ENCODE peak calls at places on chromosomes 5 and 9, in six cellular contexts. One of them, this sample, is unnamed.

GRCh38 chr5:129078247-129078646 is 16.3 kb upstream of the ISOC1 start:
- DNase-seq in bronchial epithelial cell: no peak
- DNase-seq in Peyer's patch: no peak
- DNase-seq in dorsolateral prefrontal cortex: no peak
- DNase-seq in fibroblast of lung: no peak
- DNase-seq in cardiac muscle cell: no peak
- DNase-seq in this sample: no peak

GRCh38 chr5:131814990-131815389 is 18.2 kb upstream of the FNIP1 start:
- DNase-seq in dorsolateral prefrontal cortex: no peak
- DNase-seq in bronchial epithelial cell: peak
- DNase-seq in fibroblast of lung: peak
- DNase-seq in Peyer's patch: no peak
- DNase-seq in cardiac muscle cell: peak
- DNase-seq in this sample: no peak

GRCh38 chr9:110206388-110206787 is 1.6 kb downstream of the C9orf152 start:
- DNase-seq in Peyer's patch: no peak
- DNase-seq in bronchial epithelial cell: no peak
- DNase-seq in dorsolateral prefrontal cortex: no peak
- DNase-seq in fibroblast of lung: no peak
- DNase-seq in cardiac muscle cell: no peak
- DNase-seq in this sample: no peak

GRCh38 chr9:130239741-130240241 is 25.8 kb upstream of the HMCN2 start:
- DNase-seq in bronchial epithelial cell: no peak
- DNase-seq in cardiac muscle cell: no peak
- DNase-seq in dorsolateral prefrontal cortex: no peak
- DNase-seq in fibroblast of lung: peak
- DNase-seq in Peyer's patch: no peak
- DNase-seq in this sample: no peak

GRCh38 chr5:163504091-163504931 is 1.1 kb upstream of the MAT2B start:
- DNase-seq in fibroblast of lung: peak
- DNase-seq in dorsolateral prefrontal cortex: peak
- DNase-seq in Peyer's patch: peak
- DNase-seq in cardiac muscle cell: peak
- DNase-seq in bronchial epithelial cell: peak
- DNase-seq in this sample: no peak

GRCh38 chr5:101103874-101104273 is 200.8 kb upstream of the ST8SIA4 start:
- DNase-seq in cardiac muscle cell: no peak
- DNase-seq in bronchial epithelial cell: no peak
- DNase-seq in dorsolateral prefrontal cortex: no peak
- DNase-seq in Peyer's patch: no peak
- DNase-seq in fibroblast of lung: no peak
- DNase-seq in this sample: no peak

GRCh38 chr5:171367424-171368370 is 20.0 kb upstream of the NPM1 start:
- DNase-seq in bronchial epithelial cell: no peak
- DNase-seq in fibroblast of lung: peak
- DNase-seq in Peyer's patch: no peak
- DNase-seq in cardiac muscle cell: peak
- DNase-seq in dorsolateral prefrontal cortex: no peak
- DNase-seq in this sample: no peak

GRCh38 chr5:54630738-54631369 is 113.3 kb downstream of the SNX18 start:
- DNase-seq in cardiac muscle cell: peak
- DNase-seq in bronchial epithelial cell: no peak
- DNase-seq in dorsolateral prefrontal cortex: no peak
- DNase-seq in Peyer's patch: no peak
- DNase-seq in fibroblast of lung: peak
- DNase-seq in this sample: no peak

DNA sequence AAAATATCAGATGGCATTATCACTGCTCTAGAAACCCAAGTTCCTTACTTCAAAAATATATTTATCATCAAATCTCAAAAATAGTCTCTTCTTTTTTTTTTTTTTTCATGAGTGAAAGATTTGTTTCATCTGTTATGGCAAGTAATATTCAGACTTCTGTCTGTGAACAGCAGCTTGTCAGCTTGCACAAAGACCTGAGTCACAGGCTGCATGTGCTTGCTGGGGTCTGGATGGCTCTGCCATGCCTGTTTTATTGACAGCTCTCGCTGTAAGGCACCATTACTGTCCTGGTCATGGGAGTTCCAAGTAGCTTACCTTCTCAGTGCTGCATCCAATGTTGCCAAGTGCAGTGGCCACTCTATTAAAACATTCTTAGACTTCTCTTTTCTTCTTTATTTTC is 456.4 kb downstream of the GADD45G start:
- DNase-seq in Peyer's patch: no peak
- DNase-seq in bronchial epithelial cell: no peak
- DNase-seq in fibroblast of lung: no peak
- DNase-seq in cardiac muscle cell: no peak
- DNase-seq in dorsolateral prefrontal cortex: no peak
- DNase-seq in this sample: peak
- TF ChIP-seq CTCF in Peyer's patch: no peak
- TF ChIP-seq CTCF in bronchial epithelial cell: no peak
- TF ChIP-seq CTCF in fibroblast of lung: no peak
- TF ChIP-seq CTCF in cardiac muscle cell: no peak
- TF ChIP-seq CTCF in dorsolateral prefrontal cortex: no peak
- TF ChIP-seq CTCF in this sample: no peak

GRCh38 chr5:174464504-174465165 is 259.7 kb upstream of the MSX2 start:
- DNase-seq in bronchial epithelial cell: no peak
- DNase-seq in cardiac muscle cell: no peak
- DNase-seq in dorsolateral prefrontal cortex: no peak
- DNase-seq in fibroblast of lung: no peak
- DNase-seq in Peyer's patch: no peak
- DNase-seq in this sample: no peak
- TF ChIP-seq CTCF in bronchial epithelial cell: no peak
- TF ChIP-seq CTCF in cardiac muscle cell: peak
- TF ChIP-seq CTCF in dorsolateral prefrontal cortex: no peak
- TF ChIP-seq CTCF in fibroblast of lung: peak
- TF ChIP-seq CTCF in Peyer's patch: no peak
- TF ChIP-seq CTCF in this sample: peak

GRCh38 chr5:38675443-38675842 is 119.0 kb upstream of the LIFR start:
- DNase-seq in Peyer's patch: no peak
- DNase-seq in cardiac muscle cell: no peak
- DNase-seq in fibroblast of lung: no peak
- DNase-seq in dorsolateral prefrontal cortex: no peak
- DNase-seq in bronchial epithelial cell: no peak
- DNase-seq in this sample: no peak

GRCh38 chr5:38672059-38672791 is 115.8 kb upstream of the LIFR start:
- DNase-seq in cardiac muscle cell: peak
- DNase-seq in fibroblast of lung: peak
- DNase-seq in bronchial epithelial cell: peak
- DNase-seq in Peyer's patch: no peak
- DNase-seq in dorsolateral prefrontal cortex: no peak
- DNase-seq in this sample: no peak

GRCh38 chr5:38670878-38671277 is 114.4 kb upstream of the LIFR start:
- DNase-seq in cardiac muscle cell: peak
- DNase-seq in Peyer's patch: no peak
- DNase-seq in bronchial epithelial cell: peak
- DNase-seq in fibroblast of lung: peak
- DNase-seq in dorsolateral prefrontal cortex: peak
- DNase-seq in this sample: peak

GRCh38 chr5:38670066-38670465 is 113.6 kb upstream of the LIFR start:
- DNase-seq in Peyer's patch: no peak
- DNase-seq in cardiac muscle cell: no peak
- DNase-seq in dorsolateral prefrontal cortex: no peak
- DNase-seq in fibroblast of lung: no peak
- DNase-seq in bronchial epithelial cell: no peak
- DNase-seq in this sample: no peak

DNA sequence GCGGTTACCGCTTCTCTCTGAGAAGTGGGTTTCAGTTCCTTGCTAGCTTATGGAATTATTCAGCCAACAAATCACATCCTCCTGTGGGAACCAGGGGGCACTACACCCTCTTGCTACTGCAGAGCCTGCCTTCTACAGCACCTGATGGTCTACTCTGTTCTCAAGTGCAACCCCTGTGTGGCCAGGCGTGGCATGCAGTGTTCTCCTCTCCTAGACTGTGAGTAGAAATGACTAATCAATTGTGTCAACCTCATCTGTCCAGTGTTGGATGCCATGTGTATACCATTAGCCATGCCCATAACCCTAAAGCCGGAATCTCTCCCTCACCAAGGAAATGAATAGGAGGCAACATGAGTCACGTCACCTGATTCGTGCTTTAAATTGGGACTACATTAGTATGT is 117.2 kb upstream of the LIFR start:
- DNase-seq in dorsolateral prefrontal cortex: no peak
- DNase-seq in cardiac muscle cell: no peak
- DNase-seq in Peyer's patch: no peak
- DNase-seq in bronchial epithelial cell: peak
- DNase-seq in fibroblast of lung: no peak
- DNase-seq in this sample: peak
- TF ChIP-seq CTCF in dorsolateral prefrontal cortex: no peak
- TF ChIP-seq CTCF in cardiac muscle cell: peak
- TF ChIP-seq CTCF in Peyer's patch: no peak
- TF ChIP-seq CTCF in bronchial epithelial cell: no peak
- TF ChIP-seq CTCF in fibroblast of lung: no peak
- TF ChIP-seq CTCF in this sample: no peak

DNA sequence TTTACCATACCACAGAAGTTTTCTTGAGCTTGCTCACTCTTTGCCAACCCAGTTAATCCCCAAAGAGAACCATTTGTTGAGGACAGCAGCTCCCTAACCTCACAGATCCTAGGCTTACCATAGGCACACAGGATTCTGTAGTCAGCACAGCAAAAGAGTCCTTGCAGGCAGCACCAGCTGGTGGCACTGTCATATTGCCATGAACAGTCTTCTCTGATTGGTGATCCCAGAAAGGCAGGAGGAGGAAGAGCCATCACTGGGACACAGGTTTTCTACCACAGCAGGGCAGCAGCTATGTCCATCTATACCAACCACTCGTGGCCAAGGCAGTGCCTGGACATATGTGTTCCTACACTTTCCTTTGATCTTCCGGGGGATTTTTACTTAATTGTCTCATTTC is 297.1 kb upstream of the CD180 start:
- DNase-seq in bronchial epithelial cell: peak
- DNase-seq in dorsolateral prefrontal cortex: peak
- DNase-seq in cardiac muscle cell: peak
- DNase-seq in Peyer's patch: peak
- DNase-seq in fibroblast of lung: peak
- DNase-seq in this sample: no peak
- TF ChIP-seq CTCF in bronchial epithelial cell: peak
- TF ChIP-seq CTCF in dorsolateral prefrontal cortex: peak
- TF ChIP-seq CTCF in cardiac muscle cell: peak
- TF ChIP-seq CTCF in Peyer's patch: no peak
- TF ChIP-seq CTCF in fibroblast of lung: peak
- TF ChIP-seq CTCF in this sample: peak

DNA sequence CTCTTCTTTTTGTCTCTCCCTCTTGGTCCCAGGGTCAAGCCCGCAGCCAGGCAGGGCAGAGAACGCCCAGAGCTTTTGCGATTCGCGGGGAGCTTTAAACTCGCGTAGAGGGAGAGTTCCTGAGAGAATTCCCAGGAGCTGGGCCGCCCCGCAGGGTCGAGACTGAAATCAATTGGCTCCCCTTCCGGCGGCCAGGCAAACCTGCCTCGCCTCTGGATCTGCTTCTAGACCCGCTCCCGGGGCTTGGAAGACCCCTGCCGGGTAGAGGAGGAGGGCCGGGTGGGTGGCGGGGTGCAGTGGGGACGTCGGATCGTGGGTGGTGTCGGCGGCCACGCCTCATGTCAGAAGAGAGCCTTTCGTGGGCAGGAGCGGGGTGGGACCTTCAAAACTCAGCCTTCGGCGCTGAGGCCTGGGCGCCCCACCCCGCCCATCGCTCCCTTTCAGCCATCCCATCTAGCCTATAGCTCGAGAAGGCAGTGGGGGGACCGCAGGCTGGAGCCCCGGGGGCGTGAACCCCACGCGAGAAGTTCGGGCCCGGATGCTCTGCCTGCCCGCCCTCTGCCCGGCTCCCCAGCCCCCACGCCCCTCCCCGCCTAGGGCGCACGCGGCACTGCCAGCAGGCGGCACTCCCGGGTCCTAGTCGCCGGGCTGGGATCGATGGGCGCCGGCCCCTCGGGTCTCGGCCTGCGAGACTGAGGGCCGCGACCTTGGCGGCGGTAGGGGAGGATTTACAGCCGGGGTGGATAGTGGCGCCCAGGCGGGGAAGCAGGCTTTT is 6.1 kb downstream of the PRDM6 start:
- DNase-seq in Peyer's patch: no peak
- DNase-seq in dorsolateral prefrontal cortex: no peak
- DNase-seq in bronchial epithelial cell: no peak
- DNase-seq in cardiac muscle cell: no peak
- DNase-seq in fibroblast of lung: peak
- DNase-seq in this sample: no peak
- TF ChIP-seq CTCF in Peyer's patch: no peak
- TF ChIP-seq CTCF in dorsolateral prefrontal cortex: no peak
- TF ChIP-seq CTCF in bronchial epithelial cell: no peak
- TF ChIP-seq CTCF in cardiac muscle cell: no peak
- TF ChIP-seq CTCF in fibroblast of lung: peak
- TF ChIP-seq CTCF in this sample: no peak

GRCh38 chr9:135989722-135990467 is 28.7 kb upstream of the UBAC1 start:
- DNase-seq in Peyer's patch: no peak
- DNase-seq in bronchial epithelial cell: no peak
- DNase-seq in dorsolateral prefrontal cortex: peak
- DNase-seq in fibroblast of lung: no peak
- DNase-seq in cardiac muscle cell: no peak
- DNase-seq in this sample: no peak

GRCh38 chr9:135990468-135991429 is 29.6 kb upstream of the UBAC1 start:
- DNase-seq in bronchial epithelial cell: peak
- DNase-seq in Peyer's patch: peak
- DNase-seq in dorsolateral prefrontal cortex: no peak
- DNase-seq in cardiac muscle cell: peak
- DNase-seq in fibroblast of lung: peak
- DNase-seq in this sample: no peak

GRCh38 chr9:135988493-135988892 is 27.3 kb upstream of the UBAC1 start:
- DNase-seq in dorsolateral prefrontal cortex: no peak
- DNase-seq in cardiac muscle cell: no peak
- DNase-seq in bronchial epithelial cell: no peak
- DNase-seq in Peyer's patch: no peak
- DNase-seq in fibroblast of lung: no peak
- DNase-seq in this sample: no peak

GRCh38 chr9:135987838-135988404 is 26.7 kb upstream of the UBAC1 start:
- DNase-seq in dorsolateral prefrontal cortex: no peak
- DNase-seq in Peyer's patch: no peak
- DNase-seq in cardiac muscle cell: no peak
- DNase-seq in bronchial epithelial cell: no peak
- DNase-seq in fibroblast of lung: no peak
- DNase-seq in this sample: no peak

GRCh38 chr9:135989157-135989556 is 28.0 kb upstream of the UBAC1 start:
- DNase-seq in cardiac muscle cell: no peak
- DNase-seq in dorsolateral prefrontal cortex: no peak
- DNase-seq in fibroblast of lung: no peak
- DNase-seq in bronchial epithelial cell: no peak
- DNase-seq in Peyer's patch: no peak
- DNase-seq in this sample: no peak
- TF ChIP-seq CTCF in cardiac muscle cell: no peak
- TF ChIP-seq CTCF in dorsolateral prefrontal cortex: no peak
- TF ChIP-seq CTCF in fibroblast of lung: no peak
- TF ChIP-seq CTCF in bronchial epithelial cell: no peak
- TF ChIP-seq CTCF in Peyer's patch: no peak
- TF ChIP-seq CTCF in this sample: no peak

GRCh38 chr9:119284118-119284517 is 85.1 kb downstream of the BRINP1 start:
- DNase-seq in Peyer's patch: no peak
- DNase-seq in fibroblast of lung: no peak
- DNase-seq in bronchial epithelial cell: no peak
- DNase-seq in cardiac muscle cell: peak
- DNase-seq in dorsolateral prefrontal cortex: peak
- DNase-seq in this sample: no peak
- TF ChIP-seq CTCF in Peyer's patch: no peak
- TF ChIP-seq CTCF in fibroblast of lung: no peak
- TF ChIP-seq CTCF in bronchial epithelial cell: no peak
- TF ChIP-seq CTCF in cardiac muscle cell: peak
- TF ChIP-seq CTCF in dorsolateral prefrontal cortex: peak
- TF ChIP-seq CTCF in this sample: peak

GRCh38 chr9:127854169-127854833 is at the start of gene ENG:
- DNase-seq in fibroblast of lung: peak
- DNase-seq in bronchial epithelial cell: peak
- DNase-seq in cardiac muscle cell: peak
- DNase-seq in Peyer's patch: no peak
- DNase-seq in dorsolateral prefrontal cortex: no peak
- DNase-seq in this sample: peak
- TF ChIP-seq CTCF in fibroblast of lung: peak
- TF ChIP-seq CTCF in bronchial epithelial cell: no peak
- TF ChIP-seq CTCF in cardiac muscle cell: peak
- TF ChIP-seq CTCF in Peyer's patch: no peak
- TF ChIP-seq CTCF in dorsolateral prefrontal cortex: no peak
- TF ChIP-seq CTCF in this sample: no peak

GRCh38 chr5:90161399-90161798 is 248.2 kb downstream of the CETN3 start:
- DNase-seq in Peyer's patch: no peak
- DNase-seq in dorsolateral prefrontal cortex: peak
- DNase-seq in cardiac muscle cell: peak
- DNase-seq in bronchial epithelial cell: peak
- DNase-seq in fibroblast of lung: peak
- DNase-seq in this sample: no peak
- TF ChIP-seq CTCF in Peyer's patch: no peak
- TF ChIP-seq CTCF in dorsolateral prefrontal cortex: no peak
- TF ChIP-seq CTCF in cardiac muscle cell: peak
- TF ChIP-seq CTCF in bronchial epithelial cell: peak
- TF ChIP-seq CTCF in fibroblast of lung: peak
- TF ChIP-seq CTCF in this sample: peak